ENCODE peak calls at places on chromosomes 2 and 18, in five cellular contexts. N is right cardiac atrium, U is choroid plexus epithelial cell, B is left ventricle myocardium inferior, G is A549. V is an unnamed sample.
A peak's percentile ranks its signal among the peaks of the same experiment; 100 is the strongest.

GRCh38 chr2:143525006-143525405 is 395.8 kb downstream of the ARHGAP15 start:
- DNase-seq in N (no peak), U (peak; percentile 39), B (no peak), G (no peak), V (no peak)

GRCh38 chr2:127528487-127528886 is 2.2 kb upstream of the IWS1 start:
- DNase-seq in N (no peak), U (no peak), B (no peak), G (no peak), V (no peak)

GRCh38 chr18:42534313-42534712 is 579.3 kb downstream of the PIK3C3 start:
- DNase-seq in N (no peak), U (no peak), B (no peak), G (no peak), V (no peak)

GRCh38 chr2:134679740-134680139 is 39.1 kb downstream of the TMEM163 start:
- DNase-seq in N (no peak), U (no peak), B (no peak), G (no peak), V (no peak)

GRCh38 chr2:135997380-135997779 is 12.0 kb upstream of the DARS1 start:
- DNase-seq in N (no peak), U (no peak), B (no peak), G (no peak), V (peak; percentile 69)

GRCh38 chr2:70241338-70241737 is 7.1 kb downstream of the TIA1 start:
- DNase-seq in N (no peak), U (peak; percentile 75), B (no peak), G (no peak), V (no peak)

GRCh38 chr2:237244976-237245646 is 159.4 kb downstream of the COPS8 start:
- DNase-seq in N (no peak), U (peak; percentile 92), B (no peak), G (no peak), V (no peak)

GRCh38 chr2:26493631-26494030 is 15.7 kb upstream of the OTOF start:
- DNase-seq in N (no peak), U (no peak), B (no peak), G (no peak), V (no peak)

GRCh38 chr2:73089270-73090030 is 17.9 kb upstream of the SFXN5 start:
- DNase-seq in N (peak; percentile 61), U (peak; percentile 99), B (peak; percentile 43), G (peak; percentile 83), V (peak; percentile 83)

GRCh38 chr18:48962252-48962856 is 11.6 kb upstream of the SMAD7 start:
- DNase-seq in N (no peak), U (no peak), B (no peak), G (no peak), V (no peak)

GRCh38 chr2:159101755-159102489 is 133.5 kb downstream of the TANC1 start:
- DNase-seq in N (peak; percentile 66), U (no peak), B (no peak), G (no peak), V (peak; percentile 47)

GRCh38 chr2:230162981-230163380 is 56.8 kb downstream of the SP110 start:
- DNase-seq in N (no peak), U (no peak), B (no peak), G (no peak), V (no peak)

GRCh38 chr18:35526476-35527120 is 28.8 kb upstream of the INO80C start:
- DNase-seq in N (peak; percentile 73), U (peak; percentile 93), B (no peak), G (no peak), V (no peak)

GRCh38 chr2:27638023-27638637 is 9.3 kb downstream of the GPN1 start:
- DNase-seq in N (no peak), U (peak; percentile 63), B (no peak), G (no peak), V (no peak)

GRCh38 chr2:230443540-230443939 is 27.5 kb downstream of the SP100 start:
- DNase-seq in N (no peak), U (peak; percentile 24), B (no peak), G (no peak), V (no peak)

GRCh38 chr2:225894240-225894980 is 494.9 kb downstream of the NYAP2 start:
- DNase-seq in N (no peak), U (peak; percentile 73), B (no peak), G (peak; percentile 62), V (no peak)

GRCh38 chr2:181774601-181775179 is 94.4 kb upstream of the NEUROD1 start:
- DNase-seq in N (no peak), U (peak; percentile 52), B (no peak), G (peak; percentile 34), V (no peak)

GRCh38 chr2:8026381-8026780 is 655.5 kb upstream of the ID2 start:
- DNase-seq in N (no peak), U (no peak), B (no peak), G (no peak), V (no peak)

GRCh38 chr2:128395196-128395595 is 76.5 kb upstream of the HS6ST1 start:
- DNase-seq in N (no peak), U (no peak), B (no peak), G (no peak), V (no peak)

GRCh38 chr2:203774760-203775159 is 68.3 kb downstream of the CD28 start:
- DNase-seq in N (no peak), U (no peak), B (no peak), G (no peak), V (no peak)

GRCh38 chr18:32469190-32469611 is 1.5 kb downstream of the GAREM1 start:
- DNase-seq in N (peak; percentile 57), U (peak; percentile 36), B (peak; percentile 24), G (peak; percentile 42), V (peak; percentile 60)

GRCh38 chr18:23958036-23958435 is 56.5 kb upstream of the TTC39C start:
- DNase-seq in N (peak; percentile 92), U (no peak), B (peak; percentile 82), G (no peak), V (peak; percentile 89)

GRCh38 chr2:227466887-227467285 is 5.1 kb upstream of the AGFG1 start:
- DNase-seq in N (no peak), U (no peak), B (no peak), G (no peak), V (no peak)

GRCh38 chr2:239596792-239597191 is 196.0 kb upstream of the HDAC4 start:
- DNase-seq in N (no peak), U (no peak), B (no peak), G (no peak), V (no peak)

GRCh38 chr18:49225160-49225559 is 235.3 kb downstream of the DYM start:
- DNase-seq in N (no peak), U (no peak), B (no peak), G (no peak), V (no peak)

GRCh38 chr18:49014605-49015267 is 64.0 kb upstream of the SMAD7 start:
- DNase-seq in N (no peak), U (no peak), B (no peak), G (no peak), V (no peak)

DNA sequence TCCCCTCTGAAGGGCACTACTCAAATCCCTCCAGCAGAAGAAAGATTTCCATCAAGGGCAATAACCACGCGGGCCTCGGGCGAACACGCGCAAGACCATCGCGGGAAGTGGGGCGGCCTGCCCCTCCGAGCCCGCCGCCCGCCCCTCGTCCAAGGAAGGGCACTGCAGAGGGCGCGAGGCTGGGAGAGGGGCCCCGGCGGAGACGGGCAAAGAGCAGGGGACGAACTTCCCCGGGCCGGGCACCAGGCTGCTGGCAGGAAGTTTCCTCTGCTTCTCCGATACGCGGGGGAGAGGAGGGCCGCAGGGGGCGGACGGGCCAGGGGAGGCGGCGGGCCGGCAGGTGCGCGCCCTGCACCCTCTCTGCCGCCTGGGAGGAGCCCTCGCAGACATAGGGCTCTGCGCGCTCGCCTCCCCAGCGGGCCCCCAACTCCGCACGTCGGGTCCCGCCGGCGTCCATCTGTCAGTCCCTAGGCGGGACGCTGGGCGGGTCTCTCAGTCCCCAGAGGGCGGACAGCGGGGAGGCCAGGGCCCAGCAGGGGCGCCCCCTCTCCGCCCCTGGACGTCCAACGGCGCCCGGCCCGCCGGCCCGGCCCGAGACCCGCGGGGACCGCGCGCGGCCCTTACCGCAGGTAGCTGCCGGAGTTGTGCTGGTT is 452 bp downstream of the TFCP2L1 start:
- DNase-seq in N (no peak), U (no peak), B (no peak), G (peak; percentile 14), V (no peak)
- H3K4me3 ChIP-seq in N (peak overlapping the region; percentile 48), U (no peak overlapping the region), B (peak overlapping the region; percentile 66), G (peak overlapping the region; percentile 90), V (peak overlapping the region; percentile 47)

GRCh38 chr2:120765031-120765910 is 29.6 kb downstream of the GLI2 start:
- DNase-seq in N (peak; percentile 89), U (peak; percentile 45), B (peak; percentile 52), G (no peak), V (no peak)

GRCh38 chr2:120763516-120763915 is 27.8 kb downstream of the GLI2 start:
- DNase-seq in N (peak; percentile 70), U (peak; percentile 31), B (no peak), G (peak; percentile 67), V (peak; percentile 33)

GRCh38 chr2:120764434-120764833 is 28.8 kb downstream of the GLI2 start:
- DNase-seq in N (peak; percentile 3), U (no peak), B (no peak), G (no peak), V (no peak)

GRCh38 chr2:120762341-120763061 is 26.8 kb downstream of the GLI2 start:
- DNase-seq in N (peak; percentile 28), U (no peak), B (no peak), G (no peak), V (peak; percentile 16)

DNA sequence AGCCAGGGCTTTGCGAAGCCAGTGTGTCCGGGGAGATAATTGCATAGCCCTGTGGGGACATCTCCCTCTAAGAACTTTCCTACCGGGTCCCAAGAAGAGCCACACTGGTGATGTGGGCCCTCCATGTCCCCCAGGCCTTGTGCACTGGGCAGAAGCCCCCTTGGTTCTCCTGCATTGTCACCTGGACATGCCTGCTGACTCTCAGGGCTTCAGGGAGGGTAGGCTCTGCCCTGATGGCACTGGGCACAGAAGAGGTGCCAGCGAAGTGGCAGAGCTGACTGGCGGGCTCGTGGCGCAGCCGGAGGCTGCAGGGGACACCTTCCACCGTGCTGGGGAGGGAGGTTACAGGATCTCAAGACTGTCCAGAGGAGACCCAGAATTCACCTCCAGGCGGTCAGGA is 28.3 kb downstream of the GLI2 start:
- DNase-seq in N (peak; percentile 44), U (no peak), B (no peak), G (no peak), V (peak; percentile 25)
- H3K4me3 ChIP-seq in N (no peak overlapping the region), U (no peak overlapping the region), B (no peak overlapping the region), G (no peak overlapping the region), V (no peak overlapping the region)

DNA sequence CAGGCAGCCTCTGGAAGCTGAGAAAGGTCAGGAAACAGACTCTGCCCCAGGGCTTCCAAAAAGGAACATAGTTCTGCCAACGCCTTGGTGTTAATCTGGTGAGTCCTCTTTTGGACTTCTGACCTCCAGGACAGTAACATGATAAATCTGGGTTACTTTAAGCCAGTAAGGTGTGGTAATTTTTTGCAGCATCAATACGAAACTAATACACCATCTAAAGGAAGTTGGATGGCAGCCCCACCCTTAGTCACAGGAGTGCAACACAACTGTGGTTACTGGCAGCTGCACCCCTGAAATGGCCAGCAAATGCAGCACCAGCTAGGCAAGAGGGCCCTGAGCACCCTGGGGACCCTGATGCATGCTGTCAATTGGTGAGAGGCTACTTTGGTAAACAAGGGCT is 25.8 kb downstream of the CREG2 start:
- DNase-seq in N (no peak), U (no peak), B (no peak), G (no peak), V (no peak)
- H3K4me3 ChIP-seq in N (no peak overlapping the region), U (no peak overlapping the region), B (no peak overlapping the region), G (no peak overlapping the region), V (no peak overlapping the region)

DNA sequence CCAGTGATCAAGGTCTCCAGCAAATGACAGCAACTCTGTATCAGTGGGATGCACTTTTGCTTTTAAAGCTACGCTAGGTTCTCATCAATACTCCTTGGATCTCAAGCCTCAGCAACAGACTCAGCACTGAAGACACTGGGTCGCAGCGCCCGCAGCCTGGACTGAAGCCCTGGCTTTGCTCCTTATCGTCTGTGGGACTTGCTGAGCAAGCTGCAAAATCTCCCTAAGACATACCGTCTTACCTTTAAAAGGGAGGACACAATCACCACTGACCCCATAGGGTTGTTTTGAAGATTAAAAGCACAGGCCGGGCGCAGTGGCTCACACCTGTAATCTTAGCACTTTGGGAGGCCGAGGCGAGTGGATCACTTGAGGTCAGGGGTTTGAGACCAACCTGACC is 8.1 kb downstream of the CYB5A start:
- DNase-seq in N (peak; percentile 52), U (no peak), B (no peak), G (no peak), V (no peak)
- H3K4me3 ChIP-seq in N (no peak overlapping the region), U (no peak overlapping the region), B (peak overlapping the region; percentile 41), G (no peak overlapping the region), V (no peak overlapping the region)

V was measured in heart left ventricle.